ENCODE peak calls at places on chromosome 19, in eight cellular contexts. M, K, X, W, H, V, O and R are unnamed samples.

GRCh38 chr19:39052243-39052746 is 19.9 kb upstream of the FBXO27 start:
- DNase-seq in W (peak), X (peak), V (peak), M (peak), K (peak), O (peak), H (peak), R (peak)

GRCh38 chr19:38216785-38217746 is 7.0 kb downstream of the DPF1 start:
- DNase-seq in O (no peak), W (no peak), K (no peak), H (no peak), X (peak), M (no peak), V (no peak), R (no peak)

GRCh38 chr19:5851302-5851701 is at the start of gene FUT3:
- DNase-seq in W (no peak), K (peak), V (peak), H (no peak), X (no peak), M (no peak), O (no peak), R (no peak)

GRCh38 chr19:3034845-3035541 is 5.9 kb upstream of the TLE2 start:
- DNase-seq in K (peak), M (peak), W (no peak), V (peak), O (no peak), X (no peak), H (no peak), R (peak)

GRCh38 chr19:12867120-12868099 is 13.8 kb downstream of the DNASE2 start:
- DNase-seq in M (peak), O (no peak), K (peak), W (no peak), V (peak), H (no peak), X (peak), R (no peak)

GRCh38 chr19:39168258-39169142 is 28.3 kb upstream of the NCCRP1 start:
- DNase-seq in O (no peak), W (no peak), M (no peak), H (no peak), X (no peak), K (no peak), V (no peak), R (no peak)

GRCh38 chr19:778910-779653 is 18.2 kb upstream of the PTBP1 start:
- DNase-seq in K (no peak), M (peak), O (peak), V (no peak), W (peak), H (no peak), X (no peak), R (no peak)

GRCh38 chr19:2627319-2627829 is 75.1 kb downstream of the GNG7 start:
- DNase-seq in K (peak), W (peak), X (no peak), H (peak), O (peak), V (peak), M (peak), R (no peak)

GRCh38 chr19:3119071-3119781 is 16.6 kb upstream of the GNA15 start:
- DNase-seq in O (no peak), V (no peak), K (no peak), X (no peak), M (no peak), H (no peak), W (no peak), R (no peak)

GRCh38 chr19:47699360-47699917 is 13.8 kb upstream of the EHD2 start:
- DNase-seq in H (no peak), X (peak), K (peak), O (no peak), M (peak), W (peak), V (peak), R (no peak)

GRCh38 chr19:7716762-7717161 is 14.8 kb upstream of the FCER2 start:
- DNase-seq in K (no peak), O (no peak), W (no peak), M (no peak), V (no peak), H (no peak), X (no peak), R (no peak)

GRCh38 chr19:41682437-41682836 is 5.6 kb downstream of the CEACAM7 start:
- DNase-seq in K (no peak), W (no peak), M (no peak), O (no peak), X (no peak), V (no peak), H (no peak), R (no peak)

GRCh38 chr19:379796-380195 is 29.2 kb downstream of the C2CD4C start:
- DNase-seq in W (no peak), K (no peak), M (no peak), V (no peak), X (no peak), H (no peak), O (no peak), R (no peak)

GRCh38 chr19:45294291-45295029 is 28.2 kb downstream of the CKM start:
- DNase-seq in W (peak), O (no peak), V (peak), X (no peak), M (no peak), K (no peak), H (no peak), R (no peak)

GRCh38 chr19:20928371-20928770 is 5.3 kb downstream of the ZNF85 start:
- DNase-seq in W (no peak), O (no peak), K (no peak), V (no peak), X (no peak), H (no peak), M (peak), R (no peak)

GRCh38 chr19:51654783-51655182 is 8.2 kb upstream of the SIGLEC14 start:
- DNase-seq in H (no peak), X (no peak), O (no peak), K (no peak), W (no peak), V (no peak), M (no peak), R (no peak)

GRCh38 chr19:4374451-4375163 is 25.7 kb downstream of the SH3GL1 start:
- DNase-seq in W (peak), O (peak), M (peak), X (no peak), V (peak), H (peak), K (peak), R (no peak)
- H3K4me3 ChIP-seq in W (no peak), O (no peak), M (no peak), X (no peak), V (no peak), H (peak), K (peak), R (no peak)

DNA sequence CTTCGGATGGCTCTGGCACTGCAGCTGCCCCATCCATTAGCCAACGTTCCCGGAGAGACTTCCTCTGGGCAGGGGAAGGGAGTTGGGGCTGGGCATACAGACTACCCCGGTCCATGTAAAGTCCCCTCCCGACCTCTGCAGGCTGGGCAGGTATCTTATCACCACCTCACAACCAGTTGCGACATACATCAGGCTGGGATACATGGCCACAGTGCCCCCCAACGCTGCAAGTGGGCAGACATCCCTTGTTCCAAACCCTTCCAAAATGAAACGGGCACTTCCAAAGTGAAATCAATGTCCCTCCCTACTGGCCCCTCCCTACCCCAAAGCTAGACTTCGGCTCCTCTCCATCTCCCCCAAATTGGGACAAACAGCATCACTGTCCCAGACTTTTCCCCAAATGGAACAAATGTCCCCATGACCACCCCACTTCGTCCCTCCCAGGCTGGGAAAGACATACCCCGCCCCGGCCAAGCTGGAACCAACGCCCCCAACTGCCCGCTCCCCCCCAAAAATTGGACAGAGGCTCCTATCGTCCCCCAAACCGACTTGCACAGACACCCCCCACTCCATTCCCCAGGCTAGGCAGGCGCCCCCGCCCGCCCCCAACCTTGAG is 5.0 kb downstream of the PALM3 start:
- DNase-seq in M (peak), V (no peak), X (peak), O (no peak), H (no peak), K (no peak), W (no peak), R (no peak)
- H3K4me3 ChIP-seq in M (peak), V (no peak), X (peak), O (peak), H (peak), K (peak), W (no peak), R (no peak)

GRCh38 chr19:40403262-40403984 is 9.8 kb downstream of the PRX start:
- DNase-seq in K (peak), M (peak), V (peak), O (peak), W (peak), H (peak), X (peak), R (peak)
- H3K4me3 ChIP-seq in K (peak), M (peak), V (peak), O (peak), W (peak), H (peak), X (peak), R (peak)

DNA sequence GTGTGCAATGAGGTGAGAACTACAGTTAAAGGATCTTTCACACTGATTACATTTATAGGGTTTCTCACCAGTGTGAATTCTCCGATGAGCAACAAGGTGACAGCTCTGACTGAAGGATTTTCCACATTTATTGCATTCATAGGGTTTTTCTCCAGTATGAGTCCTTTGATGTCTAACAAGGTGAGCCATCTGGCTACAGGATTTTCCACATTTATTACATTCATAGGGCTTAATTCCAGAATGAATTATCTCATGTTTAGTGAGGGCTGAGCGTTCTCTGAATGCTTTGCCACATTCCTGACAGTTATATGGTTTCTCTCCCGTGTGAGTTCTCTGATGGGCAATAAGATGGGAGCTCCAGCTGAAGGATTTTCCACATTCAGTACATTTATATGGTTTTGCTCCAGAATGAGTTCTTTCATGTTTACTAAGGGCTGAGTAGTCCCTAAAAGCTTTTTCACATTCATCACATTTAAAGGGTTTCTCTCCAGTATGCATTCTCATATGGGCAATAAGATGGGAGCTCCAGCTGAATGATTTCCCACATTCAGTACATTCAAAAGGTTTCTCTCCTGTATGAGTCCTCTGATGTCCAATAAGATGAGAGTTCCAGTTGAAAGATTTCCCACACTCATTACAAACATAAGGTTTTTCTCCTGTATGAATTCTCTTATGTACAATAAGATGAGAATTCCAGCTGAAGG is 4.4 kb upstream of the C19orf18 start:
- DNase-seq in V (no peak), W (no peak), M (no peak), X (no peak), H (no peak), O (no peak), K (no peak), R (no peak)
- H3K4me3 ChIP-seq in V (no peak), W (no peak), M (no peak), X (peak), H (peak), O (no peak), K (no peak), R (no peak)

GRCh38 chr19:18098891-18099622 is 1.5 kb downstream of the MAST3 start:
- DNase-seq in O (no peak), W (no peak), M (no peak), X (no peak), K (peak), V (no peak), H (no peak), R (no peak)
- H3K4me3 ChIP-seq in O (peak), W (no peak), M (no peak), X (no peak), K (peak), V (no peak), H (peak), R (no peak)

DNA sequence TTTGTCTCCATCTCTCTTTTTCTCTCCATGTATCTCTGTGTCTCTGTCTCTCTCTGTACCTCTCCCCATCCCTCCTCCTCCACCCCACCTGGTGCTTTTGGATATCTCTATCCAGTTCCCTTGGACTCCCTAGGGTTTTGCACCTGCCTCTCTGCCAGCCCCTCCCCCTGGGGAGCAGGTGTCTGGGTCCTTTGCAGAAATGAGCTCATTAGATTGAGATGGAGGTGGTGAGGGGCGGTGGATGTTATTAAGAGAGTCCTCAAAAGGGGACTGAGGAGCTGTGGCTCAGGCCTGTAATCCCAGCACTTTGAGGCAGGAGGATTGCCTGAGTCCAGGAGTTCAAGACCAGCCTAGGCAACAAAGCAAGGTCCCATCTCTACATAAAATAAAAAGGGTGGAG is 2.1 kb downstream of the KCNN4 start:
- DNase-seq in H (no peak), M (no peak), W (no peak), O (no peak), V (no peak), K (no peak), X (no peak), R (no peak)
- H3K4me3 ChIP-seq in H (no peak), M (no peak), W (no peak), O (no peak), V (no peak), K (peak), X (no peak), R (no peak)

GRCh38 chr19:11137542-11138384 is 17.8 kb downstream of the SPC24 start:
- DNase-seq in O (peak), X (peak), K (peak), H (peak), M (peak), W (peak), V (peak), R (peak)
- H3K4me3 ChIP-seq in O (peak), X (peak), K (peak), H (peak), M (no peak), W (peak), V (no peak), R (peak)

GRCh38 chr19:4584670-4585460 is 25.4 kb upstream of the SEMA6B start:
- DNase-seq in M (peak), O (no peak), H (no peak), K (no peak), W (no peak), V (no peak), X (peak), R (no peak)
- H3K4me3 ChIP-seq in M (peak), O (no peak), H (peak), K (peak), W (peak), V (no peak), X (peak), R (peak)